ENCODE peak calls at places on chromosomes 11 and 22, in four cellular contexts. D is GM12891, E is GM12878, W is K562. C is an unnamed sample.

GRCh38 chr11:94758671-94759070 is 9.5 kb upstream of the AMOTL1 start:
- DNase-seq in D (no peak), W (no peak), E (no peak), C (no peak)

GRCh38 chr11:27282806-27283205 is 80.2 kb downstream of the CCDC34 start:
- DNase-seq in E (no peak), D (no peak), W (no peak), C (no peak)

GRCh38 chr11:67584205-67584880 is 731 bp downstream of the GSTP1 start:
- DNase-seq in W (peak), E (no peak), D (no peak), C (peak)

GRCh38 chr22:50270302-50271010 is at the start of gene MAPK11:
- DNase-seq in E (no peak), D (peak), W (peak), C (no peak)

GRCh38 chr11:93743316-93743715 is 1.8 kb downstream of the C11orf54 start:
- DNase-seq in D (no peak), W (peak), E (no peak), C (no peak)

GRCh38 chr11:39772525-39773137 is 1686.8 kb downstream of the LRRC4C start:
- DNase-seq in D (no peak), W (no peak), E (no peak), C (no peak)

GRCh38 chr11:70796601-70797000 is 398.3 kb downstream of the CTTN start:
- DNase-seq in E (no peak), D (no peak), W (peak), C (no peak)

GRCh38 chr11:132264616-132265015 is 894.2 kb downstream of the NTM start:
- DNase-seq in E (no peak), W (no peak), D (no peak), C (no peak)

GRCh38 chr11:134587345-134587744 is 175.3 kb upstream of the B3GAT1 start:
- DNase-seq in D (no peak), W (no peak), E (no peak), C (no peak)

GRCh38 chr22:27836181-27836580 is 34.6 kb upstream of the MN1 start:
- DNase-seq in E (no peak), D (no peak), W (no peak), C (no peak)

GRCh38 chr11:134045799-134046635 is 22.9 kb upstream of the JAM3 start:
- DNase-seq in W (no peak), E (no peak), D (no peak), C (no peak)

GRCh38 chr11:61472282-61472681 is 36.3 kb upstream of the LRRC10B start:
- DNase-seq in E (no peak), W (no peak), D (no peak), C (no peak)

GRCh38 chr11:7896026-7896785 is 34.9 kb downstream of the OR10A6 start:
- DNase-seq in W (no peak), E (no peak), D (no peak), C (no peak)

GRCh38 chr11:124762077-124762623 is at the start of gene ESAM:
- DNase-seq in D (peak), E (no peak), W (peak), C (no peak)

GRCh38 chr22:42277988-42278776 is 7.7 kb upstream of the TCF20 start:
- DNase-seq in D (no peak), E (no peak), W (no peak), C (no peak)

GRCh38 chr11:61771995-61772455 is 19.6 kb downstream of the MYRF start:
- DNase-seq in D (no peak), W (no peak), E (no peak), C (no peak)

GRCh38 chr11:46729110-46730027 is 10.4 kb downstream of the F2 start:
- DNase-seq in E (no peak), W (no peak), D (no peak), C (no peak)

GRCh38 chr22:37209140-37209845 is 3.0 kb downstream of the SSTR3 start:
- DNase-seq in D (no peak), E (no peak), W (no peak), C (no peak)

GRCh38 chr11:47152953-47153950 is 23.4 kb downstream of the ARFGAP2 start:
- DNase-seq in W (peak), D (peak), E (peak), C (no peak)

GRCh38 chr11:64539711-64540420 is 51.2 kb upstream of the SLC22A12 start:
- DNase-seq in W (no peak), D (no peak), E (no peak), C (no peak)

GRCh38 chr11:102810943-102811528 is 13.1 kb upstream of the MMP1 start:
- DNase-seq in W (no peak), E (no peak), D (no peak), C (no peak)

GRCh38 chr11:31340903-31341572 is 28.5 kb downstream of the DCDC1 start:
- DNase-seq in E (no peak), W (peak), D (peak), C (no peak)

GRCh38 chr11:32029721-32030120 is 61.2 kb upstream of the RCN1 start:
- DNase-seq in W (no peak), E (no peak), D (no peak), C (no peak)

GRCh38 chr22:27687984-27688545 is 113.5 kb downstream of the MN1 start:
- DNase-seq in W (no peak), E (no peak), D (no peak), C (no peak)

GRCh38 chr11:70799386-70799785 is 401.1 kb downstream of the CTTN start:
- DNase-seq in E (no peak), D (no peak), W (no peak), C (no peak)

GRCh38 chr11:25970726-25971508 is 361.0 kb upstream of the ANO3 start:
- DNase-seq in W (peak), D (no peak), E (no peak), C (no peak)

GRCh38 chr11:102955624-102956023 is at the start of gene MMP13:
- DNase-seq in W (no peak), E (no peak), D (no peak), C (no peak)

GRCh38 chr11:12695221-12695794 is 21.1 kb downstream of the TEAD1 start:
- DNase-seq in W (no peak), E (no peak), D (no peak), C (no peak)

GRCh38 chr11:12695878-12696277 is 21.7 kb downstream of the TEAD1 start:
- DNase-seq in W (no peak), D (no peak), E (no peak), C (no peak)

GRCh38 chr11:12698049-12698448 is 23.8 kb downstream of the TEAD1 start:
- DNase-seq in E (no peak), W (no peak), D (no peak), C (no peak)

GRCh38 chr11:12694182-12694531 is 19.9 kb downstream of the TEAD1 start:
- DNase-seq in W (no peak), E (no peak), D (no peak), C (no peak)

GRCh38 chr11:12696911-12697581 is 22.8 kb downstream of the TEAD1 start:
- DNase-seq in E (no peak), W (no peak), D (no peak), C (no peak)
- TF ChIP-seq SPI1 in E (no peak), W (no peak), D (no peak), C (no peak)

GRCh38 chr11:84036664-84037194 is 750.6 kb upstream of the CCDC90B start:
- DNase-seq in D (no peak), W (no peak), E (no peak), C (no peak)
- TF ChIP-seq SPI1 in D (no peak), W (no peak), E (no peak), C (no peak)

DNA sequence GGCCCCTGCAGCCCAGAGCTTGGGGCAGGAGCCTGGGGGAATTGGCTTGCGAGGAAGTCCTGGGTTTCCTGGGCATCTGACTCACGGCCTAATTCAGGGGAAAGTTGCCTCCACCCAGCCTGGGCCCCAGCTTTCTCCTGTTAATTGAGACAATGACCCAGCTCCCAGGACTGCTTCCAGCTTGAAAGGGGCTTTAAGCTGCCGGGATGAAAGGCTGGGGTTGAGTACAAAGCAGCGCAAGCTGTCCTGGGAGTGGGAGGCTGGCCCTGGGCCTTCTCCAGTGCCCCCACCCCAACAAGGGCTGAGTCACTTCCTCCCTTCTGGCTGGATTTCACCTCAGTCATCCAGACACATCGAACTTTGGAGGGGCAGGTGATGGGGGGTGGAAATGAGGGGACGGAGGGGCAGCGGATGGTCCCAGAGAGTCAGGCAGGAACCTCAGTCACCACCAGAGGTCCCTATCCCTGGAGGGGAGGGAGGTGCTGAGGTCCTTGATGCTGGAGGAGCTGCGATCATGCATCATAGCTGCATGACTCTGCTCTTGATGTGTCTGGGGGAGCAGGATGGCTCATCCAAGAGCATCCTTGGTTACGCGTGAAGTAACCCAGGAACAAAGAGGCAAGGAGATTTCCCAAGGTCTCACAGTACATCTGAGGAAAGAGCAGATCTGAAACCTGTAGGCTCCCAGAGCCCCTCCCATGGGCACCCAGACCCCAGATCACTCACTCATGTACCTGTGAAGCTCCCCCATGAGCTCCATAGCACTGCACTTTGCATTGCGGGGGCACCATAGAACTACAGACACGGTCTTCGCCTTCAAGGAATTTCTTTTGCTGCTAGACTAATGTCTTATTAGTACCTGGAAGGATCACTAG is 30.0 kb upstream of the OAF start:
- DNase-seq in E (no peak), D (no peak), W (no peak), C (no peak)
- TF ChIP-seq SPI1 in E (no peak), D (no peak), W (no peak), C (peak)

DNA sequence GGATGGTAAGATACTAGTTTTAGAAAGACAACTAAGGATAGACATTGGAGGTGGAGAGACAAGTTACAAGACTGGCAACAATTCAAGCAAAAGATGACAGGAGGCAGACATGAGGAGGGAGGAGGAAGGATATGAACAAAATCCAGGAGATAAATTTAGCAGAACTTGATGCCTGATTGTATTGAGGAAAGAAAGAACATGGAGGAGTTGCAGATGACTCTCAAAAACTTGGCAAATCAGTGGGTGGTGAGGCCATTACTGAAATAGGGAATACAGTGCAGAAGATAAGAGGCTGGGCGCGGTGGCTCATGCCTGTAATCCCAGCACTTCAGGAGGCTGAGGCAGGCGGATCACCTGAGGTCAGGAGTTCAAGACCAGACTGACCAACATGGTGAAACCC is 2.7 kb upstream of the UPB1 start:
- DNase-seq in E (no peak), W (no peak), D (no peak), C (no peak)
- TF ChIP-seq SPI1 in E (no peak), W (no peak), D (no peak), C (no peak)

DNA sequence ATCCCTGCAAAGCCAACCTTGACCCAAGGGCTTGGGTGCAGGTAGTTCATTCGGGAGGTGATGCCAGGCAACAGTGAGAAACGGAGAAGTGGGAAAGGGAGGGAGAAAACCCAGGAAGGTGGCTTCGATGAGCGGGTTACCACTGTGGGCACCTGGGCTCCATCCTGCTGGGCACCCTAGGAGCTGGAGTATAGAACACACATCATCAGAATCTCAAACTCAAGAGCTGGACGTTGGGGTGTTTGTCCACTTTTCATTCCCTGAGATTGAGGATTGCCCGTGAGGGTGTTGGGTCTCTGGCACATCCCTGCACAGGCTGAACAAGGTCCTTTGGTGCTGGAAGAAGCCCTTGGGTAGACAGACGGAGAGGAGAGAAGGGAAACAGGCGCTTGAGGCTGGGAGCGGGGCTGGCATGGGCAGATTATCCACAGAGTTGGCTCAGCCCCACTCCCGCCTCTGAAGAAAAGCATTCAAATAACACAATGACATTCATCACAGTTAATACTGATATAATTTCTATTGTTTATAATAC is 70.4 kb downstream of the LRRC32 start:
- DNase-seq in E (no peak), W (no peak), D (no peak), C (no peak)
- TF ChIP-seq SPI1 in E (no peak), W (no peak), D (no peak), C (no peak)

DNA sequence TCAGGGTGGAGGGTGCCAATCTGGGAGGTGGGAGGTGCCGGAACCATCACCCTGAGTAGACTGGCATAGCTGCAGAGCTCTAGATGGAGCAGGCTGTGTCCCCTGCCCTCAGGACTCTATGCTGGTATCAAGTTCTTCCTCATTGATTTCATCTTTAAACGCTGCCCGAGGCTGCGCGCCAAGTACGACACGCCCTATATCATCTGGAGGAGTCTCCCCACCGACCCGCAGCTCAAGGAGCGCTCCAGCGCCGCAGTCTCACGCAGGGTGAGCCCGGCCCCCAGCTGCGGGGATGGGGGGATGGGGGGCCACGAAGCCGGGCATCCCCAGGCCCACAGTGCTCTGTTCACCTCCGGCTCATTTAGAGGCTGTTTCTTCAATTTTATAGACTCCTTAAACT is 52.5 kb downstream of the GRAMD4 start:
- DNase-seq in D (no peak), W (no peak), E (no peak), C (no peak)
- TF ChIP-seq SPI1 in D (no peak), W (no peak), E (no peak), C (no peak)

GRCh38 chr11:16612801-16613400 is 125.5 kb upstream of the C11orf58 start:
- DNase-seq in D (no peak), W (no peak), E (no peak), C (no peak)
- TF ChIP-seq SPI1 in D (no peak), W (no peak), E (no peak), C (no peak)

DNA sequence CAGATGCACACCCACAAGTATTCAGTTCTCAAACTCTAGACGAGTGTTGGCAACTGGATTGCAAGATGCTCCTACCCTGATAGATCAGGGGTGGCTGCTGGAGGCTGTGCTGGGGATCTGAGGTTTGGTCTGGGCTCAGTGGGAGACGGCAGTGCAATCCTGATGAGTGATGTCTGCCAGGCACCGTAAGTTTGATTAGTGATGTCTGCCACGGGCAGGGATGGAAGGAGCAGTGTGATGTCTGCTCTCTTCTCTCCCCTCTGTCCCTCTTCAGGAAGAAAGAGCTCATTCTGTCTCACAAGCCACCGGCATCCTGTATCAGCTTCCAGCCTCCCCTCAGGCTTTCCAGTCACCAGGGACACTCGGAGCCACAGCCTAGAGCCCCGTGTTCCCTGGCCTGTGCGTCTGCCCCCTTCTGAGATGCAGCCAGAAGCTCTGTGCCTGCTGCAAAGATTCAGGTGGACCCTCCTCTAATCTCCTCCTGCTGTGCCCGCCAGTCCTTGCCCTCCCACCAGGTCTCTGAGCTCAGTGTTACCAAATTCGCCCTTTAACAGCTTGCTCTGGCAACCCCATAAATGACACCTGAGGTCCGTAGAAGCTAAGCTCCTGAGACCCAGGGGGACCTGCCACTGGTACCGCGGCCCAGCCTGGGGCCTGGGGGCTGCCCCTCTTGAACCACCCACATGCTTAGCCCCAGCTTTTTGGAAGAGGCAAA is 19.9 kb downstream of the TP53I11 start:
- DNase-seq in W (no peak), D (no peak), E (no peak), C (no peak)
- TF ChIP-seq SPI1 in W (no peak), D (no peak), E (no peak), C (no peak)